ENCODE peak calls at places on chromosomes 2 and 18, in nine cellular contexts. One of them, this sample, is unnamed.

GRCh38 chr2:241729868-241730267 is 4.6 kb upstream of the D2HGDH start:
- DNase-seq in esophagus muscularis mucosa: no peak
- DNase-seq in endothelial cell: no peak
- DNase-seq in GM12864: no peak
- DNase-seq in glutamatergic neuron: no peak
- DNase-seq in progenitor cell of endocrine pancreas: no peak
- DNase-seq in neural crest cell: no peak
- DNase-seq in epithelial cell of esophagus: no peak
- DNase-seq in mammary epithelial cell: no peak
- DNase-seq in this sample: no peak

GRCh38 chr2:40760071-40760666 is 308.3 kb upstream of the SLC8A1 start:
- DNase-seq in esophagus muscularis mucosa: no peak
- DNase-seq in endothelial cell: peak
- DNase-seq in GM12864: no peak
- DNase-seq in glutamatergic neuron: peak
- DNase-seq in progenitor cell of endocrine pancreas: peak
- DNase-seq in neural crest cell: no peak
- DNase-seq in epithelial cell of esophagus: peak
- DNase-seq in mammary epithelial cell: peak
- DNase-seq in this sample: peak

GRCh38 chr2:101577173-101577572 is 102.3 kb upstream of the RFX8 start:
- DNase-seq in esophagus muscularis mucosa: no peak
- DNase-seq in endothelial cell: no peak
- DNase-seq in GM12864: no peak
- DNase-seq in glutamatergic neuron: no peak
- DNase-seq in progenitor cell of endocrine pancreas: no peak
- DNase-seq in neural crest cell: no peak
- DNase-seq in epithelial cell of esophagus: no peak
- DNase-seq in mammary epithelial cell: no peak
- DNase-seq in this sample: no peak

GRCh38 chr2:102187191-102188150 is 648 bp downstream of the IL1RL2 start:
- DNase-seq in esophagus muscularis mucosa: no peak
- DNase-seq in endothelial cell: peak
- DNase-seq in GM12864: no peak
- DNase-seq in glutamatergic neuron: peak
- DNase-seq in progenitor cell of endocrine pancreas: no peak
- DNase-seq in neural crest cell: peak
- DNase-seq in epithelial cell of esophagus: peak
- DNase-seq in mammary epithelial cell: peak
- DNase-seq in this sample: no peak

GRCh38 chr18:53544926-53545325 is 679.5 kb downstream of the MBD2 start:
- DNase-seq in esophagus muscularis mucosa: no peak
- DNase-seq in endothelial cell: no peak
- DNase-seq in GM12864: no peak
- DNase-seq in glutamatergic neuron: no peak
- DNase-seq in progenitor cell of endocrine pancreas: no peak
- DNase-seq in neural crest cell: no peak
- DNase-seq in epithelial cell of esophagus: no peak
- DNase-seq in mammary epithelial cell: no peak
- DNase-seq in this sample: no peak

GRCh38 chr2:73970850-73971471 is 13.7 kb upstream of the TET3 start:
- DNase-seq in esophagus muscularis mucosa: no peak
- DNase-seq in endothelial cell: no peak
- DNase-seq in GM12864: peak
- DNase-seq in glutamatergic neuron: peak
- DNase-seq in progenitor cell of endocrine pancreas: no peak
- DNase-seq in neural crest cell: no peak
- DNase-seq in epithelial cell of esophagus: no peak
- DNase-seq in mammary epithelial cell: no peak
- DNase-seq in this sample: no peak

GRCh38 chr2:37005118-37005868 is 39.0 kb upstream of the STRN start:
- DNase-seq in esophagus muscularis mucosa: no peak
- DNase-seq in endothelial cell: no peak
- DNase-seq in GM12864: peak
- DNase-seq in glutamatergic neuron: no peak
- DNase-seq in progenitor cell of endocrine pancreas: no peak
- DNase-seq in neural crest cell: no peak
- DNase-seq in epithelial cell of esophagus: peak
- DNase-seq in mammary epithelial cell: peak
- DNase-seq in this sample: peak

GRCh38 chr18:32771169-32771751 is 1.6 kb downstream of the KLHL14 start:
- DNase-seq in esophagus muscularis mucosa: no peak
- DNase-seq in endothelial cell: peak
- DNase-seq in GM12864: no peak
- DNase-seq in glutamatergic neuron: peak
- DNase-seq in progenitor cell of endocrine pancreas: peak
- DNase-seq in neural crest cell: peak
- DNase-seq in epithelial cell of esophagus: peak
- DNase-seq in mammary epithelial cell: no peak
- DNase-seq in this sample: peak

GRCh38 chr2:38376346-38376682 is 759 bp downstream of the ATL2 start:
- DNase-seq in esophagus muscularis mucosa: no peak
- DNase-seq in endothelial cell: no peak
- DNase-seq in GM12864: peak
- DNase-seq in glutamatergic neuron: no peak
- DNase-seq in progenitor cell of endocrine pancreas: no peak
- DNase-seq in neural crest cell: no peak
- DNase-seq in epithelial cell of esophagus: peak
- DNase-seq in mammary epithelial cell: peak
- DNase-seq in this sample: no peak

GRCh38 chr2:20675701-20676352 is 8.9 kb downstream of the GDF7 start:
- DNase-seq in esophagus muscularis mucosa: no peak
- DNase-seq in endothelial cell: no peak
- DNase-seq in GM12864: peak
- DNase-seq in glutamatergic neuron: no peak
- DNase-seq in progenitor cell of endocrine pancreas: no peak
- DNase-seq in neural crest cell: no peak
- DNase-seq in epithelial cell of esophagus: peak
- DNase-seq in mammary epithelial cell: no peak
- DNase-seq in this sample: peak

GRCh38 chr18:12305930-12306629 is 2.0 kb upstream of the TUBB6 start:
- DNase-seq in esophagus muscularis mucosa: no peak
- DNase-seq in endothelial cell: no peak
- DNase-seq in GM12864: no peak
- DNase-seq in glutamatergic neuron: no peak
- DNase-seq in progenitor cell of endocrine pancreas: no peak
- DNase-seq in neural crest cell: no peak
- DNase-seq in epithelial cell of esophagus: no peak
- DNase-seq in mammary epithelial cell: no peak
- DNase-seq in this sample: peak

GRCh38 chr2:208426414-208426813 is 19.8 kb downstream of the PTH2R start:
- DNase-seq in esophagus muscularis mucosa: no peak
- DNase-seq in endothelial cell: no peak
- DNase-seq in GM12864: no peak
- DNase-seq in glutamatergic neuron: no peak
- DNase-seq in progenitor cell of endocrine pancreas: no peak
- DNase-seq in neural crest cell: no peak
- DNase-seq in epithelial cell of esophagus: no peak
- DNase-seq in mammary epithelial cell: no peak
- DNase-seq in this sample: no peak

GRCh38 chr18:25289040-25289631 is 62.8 kb downstream of the ZNF521 start:
- DNase-seq in esophagus muscularis mucosa: no peak
- DNase-seq in endothelial cell: no peak
- DNase-seq in GM12864: no peak
- DNase-seq in glutamatergic neuron: no peak
- DNase-seq in progenitor cell of endocrine pancreas: no peak
- DNase-seq in neural crest cell: peak
- DNase-seq in epithelial cell of esophagus: peak
- DNase-seq in mammary epithelial cell: peak
- DNase-seq in this sample: no peak

GRCh38 chr2:240648155-240648649 is 22.9 kb downstream of the GPR35 start:
- DNase-seq in esophagus muscularis mucosa: peak
- DNase-seq in endothelial cell: no peak
- DNase-seq in GM12864: no peak
- DNase-seq in glutamatergic neuron: no peak
- DNase-seq in progenitor cell of endocrine pancreas: no peak
- DNase-seq in neural crest cell: no peak
- DNase-seq in epithelial cell of esophagus: no peak
- DNase-seq in mammary epithelial cell: no peak
- DNase-seq in this sample: no peak

DNA sequence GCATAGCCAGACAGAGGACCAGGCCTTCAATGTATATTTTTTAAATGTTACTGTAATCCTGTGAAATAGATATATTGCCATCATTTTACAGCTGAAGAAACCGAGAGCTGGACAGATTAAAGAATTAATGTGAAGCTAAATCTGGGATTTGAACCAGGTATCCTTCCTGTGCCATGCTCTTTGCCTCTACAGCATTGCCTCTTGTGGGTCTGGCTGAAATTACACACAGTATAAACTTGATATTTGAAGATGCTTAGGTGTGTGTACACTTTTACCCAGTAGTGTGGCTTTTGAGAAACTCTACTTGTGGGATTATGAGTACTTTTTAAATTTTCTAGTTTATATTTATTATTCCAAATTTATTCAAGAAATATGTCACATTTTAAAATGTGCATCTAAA is 264.5 kb downstream of the CNTNAP5 start:
- DNase-seq in esophagus muscularis mucosa: no peak
- DNase-seq in endothelial cell: no peak
- DNase-seq in GM12864: no peak
- DNase-seq in glutamatergic neuron: no peak
- DNase-seq in progenitor cell of endocrine pancreas: no peak
- DNase-seq in neural crest cell: no peak
- DNase-seq in epithelial cell of esophagus: no peak
- DNase-seq in mammary epithelial cell: no peak
- DNase-seq in this sample: no peak
- TF ChIP-seq CTCF in esophagus muscularis mucosa: no peak
- TF ChIP-seq CTCF in endothelial cell: no peak
- TF ChIP-seq CTCF in GM12864: no peak
- TF ChIP-seq CTCF in glutamatergic neuron: no peak
- TF ChIP-seq CTCF in progenitor cell of endocrine pancreas: no peak
- TF ChIP-seq CTCF in neural crest cell: no peak
- TF ChIP-seq CTCF in epithelial cell of esophagus: no peak
- TF ChIP-seq CTCF in mammary epithelial cell: no peak
- TF ChIP-seq CTCF in this sample: peak

DNA sequence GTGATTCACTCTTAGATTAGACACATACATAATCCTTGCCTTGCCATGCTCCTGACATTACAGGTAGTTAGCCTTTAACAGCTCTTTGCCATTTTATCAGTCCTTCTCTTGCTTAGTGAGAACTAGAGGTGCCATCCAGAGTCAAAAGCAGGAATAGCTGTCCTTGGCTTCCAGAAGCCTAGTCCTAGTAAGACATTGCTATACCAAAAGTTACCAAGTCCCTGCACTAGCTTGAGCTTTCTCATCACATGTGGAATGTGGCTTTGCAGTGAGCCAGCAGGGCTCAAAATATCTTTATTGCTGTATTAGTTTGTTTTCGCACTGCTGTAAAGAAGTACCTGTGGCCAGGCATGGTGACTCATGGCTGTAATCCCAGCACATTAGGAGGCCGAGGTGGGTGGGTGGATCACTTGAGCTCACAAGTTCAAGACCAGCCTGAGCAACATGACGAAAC is 104.7 kb upstream of the NOSTRIN start:
- DNase-seq in esophagus muscularis mucosa: no peak
- DNase-seq in endothelial cell: no peak
- DNase-seq in GM12864: no peak
- DNase-seq in glutamatergic neuron: no peak
- DNase-seq in progenitor cell of endocrine pancreas: no peak
- DNase-seq in neural crest cell: no peak
- DNase-seq in epithelial cell of esophagus: peak
- DNase-seq in mammary epithelial cell: peak
- DNase-seq in this sample: no peak
- TF ChIP-seq CTCF in esophagus muscularis mucosa: no peak
- TF ChIP-seq CTCF in endothelial cell: no peak
- TF ChIP-seq CTCF in GM12864: no peak
- TF ChIP-seq CTCF in glutamatergic neuron: no peak
- TF ChIP-seq CTCF in progenitor cell of endocrine pancreas: no peak
- TF ChIP-seq CTCF in neural crest cell: no peak
- TF ChIP-seq CTCF in epithelial cell of esophagus: peak
- TF ChIP-seq CTCF in mammary epithelial cell: no peak
- TF ChIP-seq CTCF in this sample: no peak

GRCh38 chr18:77701977-77702376 is 452.3 kb downstream of the GALR1 start:
- DNase-seq in esophagus muscularis mucosa: no peak
- DNase-seq in endothelial cell: no peak
- DNase-seq in GM12864: no peak
- DNase-seq in glutamatergic neuron: no peak
- DNase-seq in progenitor cell of endocrine pancreas: no peak
- DNase-seq in neural crest cell: no peak
- DNase-seq in epithelial cell of esophagus: no peak
- DNase-seq in mammary epithelial cell: no peak
- DNase-seq in this sample: no peak
- TF ChIP-seq CTCF in esophagus muscularis mucosa: no peak
- TF ChIP-seq CTCF in endothelial cell: no peak
- TF ChIP-seq CTCF in GM12864: peak
- TF ChIP-seq CTCF in glutamatergic neuron: peak
- TF ChIP-seq CTCF in progenitor cell of endocrine pancreas: peak
- TF ChIP-seq CTCF in neural crest cell: no peak
- TF ChIP-seq CTCF in epithelial cell of esophagus: no peak
- TF ChIP-seq CTCF in mammary epithelial cell: no peak
- TF ChIP-seq CTCF in this sample: peak

GRCh38 chr18:36088256-36088655 is 20.9 kb upstream of the RPRD1A start:
- DNase-seq in esophagus muscularis mucosa: no peak
- DNase-seq in endothelial cell: no peak
- DNase-seq in GM12864: no peak
- DNase-seq in glutamatergic neuron: no peak
- DNase-seq in progenitor cell of endocrine pancreas: no peak
- DNase-seq in neural crest cell: no peak
- DNase-seq in epithelial cell of esophagus: peak
- DNase-seq in mammary epithelial cell: peak
- DNase-seq in this sample: no peak

GRCh38 chr18:36078751-36079529 is 11.6 kb upstream of the RPRD1A start:
- DNase-seq in esophagus muscularis mucosa: no peak
- DNase-seq in endothelial cell: no peak
- DNase-seq in GM12864: no peak
- DNase-seq in glutamatergic neuron: no peak
- DNase-seq in progenitor cell of endocrine pancreas: no peak
- DNase-seq in neural crest cell: no peak
- DNase-seq in epithelial cell of esophagus: no peak
- DNase-seq in mammary epithelial cell: peak
- DNase-seq in this sample: no peak

GRCh38 chr18:36085195-36085594 is 17.8 kb upstream of the RPRD1A start:
- DNase-seq in esophagus muscularis mucosa: no peak
- DNase-seq in endothelial cell: no peak
- DNase-seq in GM12864: no peak
- DNase-seq in glutamatergic neuron: no peak
- DNase-seq in progenitor cell of endocrine pancreas: no peak
- DNase-seq in neural crest cell: no peak
- DNase-seq in epithelial cell of esophagus: no peak
- DNase-seq in mammary epithelial cell: no peak
- DNase-seq in this sample: no peak

GRCh38 chr18:36086186-36086585 is 18.8 kb upstream of the RPRD1A start:
- DNase-seq in esophagus muscularis mucosa: no peak
- DNase-seq in endothelial cell: no peak
- DNase-seq in GM12864: no peak
- DNase-seq in glutamatergic neuron: no peak
- DNase-seq in progenitor cell of endocrine pancreas: no peak
- DNase-seq in neural crest cell: no peak
- DNase-seq in epithelial cell of esophagus: no peak
- DNase-seq in mammary epithelial cell: no peak
- DNase-seq in this sample: no peak

DNA sequence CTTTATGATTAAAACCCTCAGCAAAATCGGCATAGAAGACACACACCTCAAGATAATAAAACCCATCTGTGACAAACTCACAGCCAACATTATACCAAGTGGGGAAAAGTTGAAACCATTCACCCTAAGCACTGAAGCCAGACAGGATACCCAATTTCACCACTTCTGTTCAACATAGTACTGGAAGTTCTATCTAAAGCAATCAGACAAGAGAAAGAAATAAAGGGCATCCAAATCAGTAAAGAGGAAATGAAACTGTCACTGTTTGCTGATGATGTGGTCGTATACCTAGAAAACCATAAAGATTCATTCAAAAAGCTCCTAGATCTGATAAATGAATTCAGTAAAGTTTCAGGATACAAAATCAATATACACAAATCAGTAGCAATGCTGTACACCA is 16.4 kb upstream of the RPRD1A start:
- DNase-seq in esophagus muscularis mucosa: no peak
- DNase-seq in endothelial cell: no peak
- DNase-seq in GM12864: no peak
- DNase-seq in glutamatergic neuron: no peak
- DNase-seq in progenitor cell of endocrine pancreas: no peak
- DNase-seq in neural crest cell: no peak
- DNase-seq in epithelial cell of esophagus: no peak
- DNase-seq in mammary epithelial cell: no peak
- DNase-seq in this sample: no peak
- TF ChIP-seq CTCF in esophagus muscularis mucosa: no peak
- TF ChIP-seq CTCF in endothelial cell: no peak
- TF ChIP-seq CTCF in GM12864: no peak
- TF ChIP-seq CTCF in glutamatergic neuron: no peak
- TF ChIP-seq CTCF in progenitor cell of endocrine pancreas: no peak
- TF ChIP-seq CTCF in neural crest cell: no peak
- TF ChIP-seq CTCF in epithelial cell of esophagus: no peak
- TF ChIP-seq CTCF in mammary epithelial cell: no peak
- TF ChIP-seq CTCF in this sample: no peak